ENCODE peak calls at places on chromosomes 11 and 22, in eight cellular contexts. C, F, S, G, I, W, V and N are unnamed samples.

GRCh38 chr11:122102426-122102825 is 13.6 kb downstream of the BLID start:
- DNase-seq in G (no peak), W (no peak), I (no peak), V (no peak), C (no peak), S (no peak), F (no peak), N (no peak)

GRCh38 chr22:35418088-35418487 is 18.1 kb downstream of the MCM5 start:
- DNase-seq in S (no peak), I (no peak), C (no peak), V (no peak), F (no peak), W (no peak), G (no peak), N (no peak)

GRCh38 chr11:112605093-112605666 is 344.5 kb upstream of the PLET1 start:
- DNase-seq in G (no peak), I (no peak), F (no peak), C (no peak), S (no peak), V (no peak), W (no peak), N (no peak)

GRCh38 chr11:66685276-66686099 is 7.8 kb upstream of the RBM4B start:
- DNase-seq in W (no peak), G (no peak), F (no peak), C (no peak), V (no peak), S (no peak), I (no peak), N (no peak)

GRCh38 chr22:20741634-20742581 is 32.0 kb upstream of the SERPIND1 start:
- DNase-seq in F (no peak), I (no peak), C (peak; percentile 32), G (no peak), V (peak; percentile 51), W (peak; percentile 23), S (no peak), N (no peak)

GRCh38 chr11:92775277-92775676 is 194.2 kb upstream of the MTNR1B start:
- DNase-seq in W (no peak), C (no peak), S (no peak), G (no peak), V (no peak), I (no peak), F (no peak), N (no peak)

GRCh38 chr11:131682373-131683015 is 312.1 kb downstream of the NTM start:
- DNase-seq in C (no peak), S (no peak), V (no peak), G (no peak), I (no peak), W (no peak), F (no peak), N (no peak)

GRCh38 chr11:47569646-47570045 is 4.2 kb downstream of the PTPMT1 start:
- DNase-seq in C (no peak), V (no peak), S (no peak), W (no peak), G (no peak), F (no peak), I (no peak), N (no peak)

GRCh38 chr11:84465040-84465439 is 1162.1 kb downstream of the DLG2 start:
- DNase-seq in C (no peak), G (peak; percentile 29), V (no peak), F (no peak), W (no peak), I (no peak), S (no peak), N (no peak)

GRCh38 chr11:67252831-67253239 is 13.4 kb upstream of the GRK2 start:
- DNase-seq in I (no peak), C (peak; percentile 49), G (no peak), S (no peak), V (peak; percentile 14), W (peak; percentile 77), F (no peak), N (no peak)

GRCh38 chr22:26393929-26394328 is 35.1 kb upstream of the ASPHD2 start:
- DNase-seq in V (no peak), I (no peak), F (no peak), S (no peak), C (no peak), G (no peak), W (no peak), N (no peak)

GRCh38 chr22:41445171-41446056 is 1.2 kb downstream of the TOB2 start:
- DNase-seq in I (no peak), W (peak; percentile 69), G (peak; percentile 60), V (peak; percentile 36), F (peak; percentile 19), S (no peak), C (no peak), N (peak; percentile 27)
- TF ChIP-seq POLR2A in I (no peak), W (no peak), G (no peak), V (no peak), F (no peak), S (no peak), C (no peak), N (no peak)

GRCh38 chr11:46322759-46323158 is 24.5 kb upstream of the DGKZ start:
- DNase-seq in V (no peak), S (no peak), I (no peak), F (no peak), W (peak; percentile 38), G (no peak), C (no peak), N (no peak)
- TF ChIP-seq CTCF in V (no peak), S (no peak), I (no peak), F (no peak), W (peak; percentile 37), G (no peak), C (peak; percentile 13), N (no peak)

GRCh38 chr11:15523576-15523975 is 408.9 kb downstream of the INSC start:
- DNase-seq in I (no peak), S (no peak), G (no peak), F (no peak), V (no peak), W (no peak), C (no peak), N (no peak)
- TF ChIP-seq POLR2A in I (no peak), S (no peak), G (no peak), F (no peak), V (no peak), W (no peak), C (no peak), N (no peak)

GRCh38 chr11:12288934-12289666 is 88.3 kb upstream of the PARVA start:
- DNase-seq in G (no peak), V (no peak), F (no peak), W (no peak), C (no peak), S (no peak), I (no peak), N (peak; percentile 80)
- TF ChIP-seq CTCF in G (no peak), V (no peak), F (no peak), W (no peak), C (peak; percentile 7), S (no peak), I (no peak), N (no peak)

GRCh38 chr11:2136209-2136951 is 2.8 kb downstream of the IGF2 start:
- DNase-seq in G (no peak), I (no peak), V (no peak), W (no peak), C (no peak), S (no peak), F (no peak), N (no peak)

GRCh38 chr11:2136952-2137201 is 2.3 kb downstream of the IGF2 start:
- DNase-seq in S (no peak), W (no peak), G (no peak), F (no peak), C (no peak), I (no peak), V (no peak), N (no peak)

GRCh38 chr11:2138075-2138435 is 1.1 kb downstream of the IGF2 start:
- DNase-seq in G (no peak), F (no peak), V (no peak), I (no peak), S (no peak), C (no peak), W (no peak), N (no peak)

GRCh38 chr11:2138436-2139117 is 612 bp downstream of the IGF2 start:
- DNase-seq in V (no peak), F (no peak), I (no peak), W (no peak), C (no peak), S (no peak), G (no peak), N (no peak)

DNA sequence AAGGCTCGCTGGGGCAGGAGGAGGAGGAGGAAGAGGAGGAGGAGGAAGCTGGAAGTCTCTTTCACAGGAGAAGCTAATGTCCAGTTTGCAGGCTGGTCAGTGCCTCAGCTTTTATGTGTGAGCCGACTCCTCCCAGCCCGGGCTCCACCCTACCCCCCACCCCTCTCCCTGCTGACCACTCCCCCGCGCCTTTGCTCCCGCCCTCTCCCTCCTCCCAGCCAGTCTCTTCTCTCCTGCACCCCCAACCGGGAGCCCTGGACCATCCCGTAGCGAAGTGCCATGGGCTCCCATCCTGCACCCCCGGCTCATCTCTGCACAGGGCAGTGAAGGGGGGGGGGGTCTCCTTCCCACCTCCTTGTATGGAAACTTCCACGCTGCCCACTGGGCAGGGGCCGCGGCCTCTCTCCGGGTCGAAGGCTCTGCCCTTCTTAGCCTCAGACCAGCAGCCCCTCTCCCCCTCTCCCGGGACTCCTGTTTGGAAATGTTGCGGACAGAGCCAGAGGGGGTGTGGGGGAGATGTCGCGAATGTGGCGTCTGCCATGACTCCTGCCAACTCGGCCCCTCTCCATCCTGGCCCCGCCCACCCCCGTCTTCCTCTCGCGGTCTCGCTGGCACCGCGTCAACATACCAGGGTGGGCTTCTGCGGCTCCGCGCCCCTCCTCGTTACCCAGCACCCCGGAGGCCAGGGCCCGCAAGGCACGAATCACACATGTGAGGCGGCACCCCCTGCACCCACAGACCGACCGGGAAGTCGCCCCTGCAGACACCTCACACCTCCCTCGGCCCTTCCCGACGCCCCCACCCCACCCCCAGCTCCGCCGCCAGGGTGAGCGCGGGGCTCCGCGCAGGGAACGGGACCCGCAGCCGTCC is 1.8 kb downstream of the IGF2 start:
- DNase-seq in G (peak; percentile 45), C (peak; percentile 91), W (no peak), S (no peak), F (peak; percentile 31), I (peak; percentile 75), V (peak; percentile 17), N (no peak)
- TF ChIP-seq POLR2A in G (no peak), C (no peak), W (no peak), S (no peak), F (peak; percentile 23), I (no peak), V (no peak), N (no peak)

GRCh38 chr11:121063728-121064127 is 37.3 kb upstream of the TECTA start:
- DNase-seq in S (no peak), C (peak; percentile 0), F (no peak), G (no peak), W (peak; percentile 7), V (no peak), I (no peak), N (no peak)
- TF ChIP-seq CTCF in S (no peak), C (no peak), F (no peak), G (no peak), W (peak; percentile 11), V (peak; percentile 9), I (no peak), N (no peak)